ENCODE peak calls at places on chromosomes 12 and 14, in ten cellular contexts. J, U, W, I, Q, D, P, O, K and T are unnamed samples.

GRCh38 chr12:27179399-27180214 is 64.5 kb upstream of the STK38L start:
- DNase-seq in I (peak), J (no peak), K (peak), Q (no peak), U (no peak), O (peak), W (peak), D (no peak), P (peak), T (no peak)

GRCh38 chr12:122834229-122834920 is 882 bp upstream of the HIP1R start:
- DNase-seq in O (no peak), Q (peak), J (no peak), D (peak), W (peak), U (no peak), P (no peak), K (no peak), I (no peak), T (peak)

GRCh38 chr14:75578099-75578785 is at the start of gene FLVCR2:
- DNase-seq in K (peak), O (peak), J (peak), U (peak), P (no peak), Q (peak), D (peak), W (peak), I (no peak), T (peak)

GRCh38 chr14:52314521-52315354 is 626 bp downstream of the PTGER2 start:
- DNase-seq in U (peak), O (peak), K (peak), J (peak), W (peak), D (peak), Q (no peak), P (no peak), I (no peak), T (peak)

GRCh38 chr12:27237790-27238771 is 6.0 kb upstream of the STK38L start:
- DNase-seq in P (peak), Q (no peak), J (no peak), I (no peak), D (no peak), O (no peak), W (no peak), U (no peak), K (no peak), T (no peak)

GRCh38 chr12:19151298-19151697 is 21.8 kb downstream of the PLEKHA5 start:
- DNase-seq in I (no peak), U (no peak), D (no peak), Q (no peak), J (no peak), K (no peak), W (no peak), P (no peak), O (no peak), T (no peak)

GRCh38 chr12:74626397-74626796 is 88.8 kb downstream of the ATXN7L3B start:
- DNase-seq in K (no peak), Q (no peak), J (no peak), W (no peak), O (no peak), D (no peak), U (no peak), I (no peak), P (no peak), T (no peak)

GRCh38 chr12:48988030-48988649 is 10.0 kb downstream of the WNT1 start:
- DNase-seq in Q (peak), D (peak), I (no peak), O (peak), K (no peak), W (peak), J (peak), P (no peak), U (no peak), T (peak)

GRCh38 chr14:56374421-56374820 is 205.2 kb upstream of the TMEM260 start:
- DNase-seq in Q (no peak), K (no peak), W (peak), I (no peak), P (no peak), J (no peak), O (no peak), D (no peak), U (no peak), T (no peak)

GRCh38 chr14:57748279-57748678 is 117.6 kb downstream of the SLC35F4 start:
- DNase-seq in I (peak), P (no peak), J (no peak), K (no peak), O (no peak), Q (no peak), U (no peak), W (no peak), D (no peak), T (no peak)

GRCh38 chr12:56716458-56716857 is 8.6 kb downstream of the NACA start:
- DNase-seq in I (no peak), D (no peak), J (no peak), Q (no peak), W (no peak), O (no peak), P (no peak), U (no peak), K (no peak), T (no peak)

GRCh38 chr12:94012508-94013044 is 135.8 kb upstream of the PLXNC1 start:
- DNase-seq in Q (no peak), O (no peak), W (no peak), D (no peak), J (no peak), P (no peak), U (no peak), K (no peak), I (no peak), T (no peak)

GRCh38 chr14:74508292-74508731 is 14.7 kb downstream of the ISCA2 start:
- DNase-seq in Q (no peak), I (no peak), W (no peak), P (no peak), U (no peak), O (no peak), K (no peak), D (peak), J (no peak), T (no peak)

GRCh38 chr14:95433094-95433478 is 83.4 kb downstream of the SYNE3 start:
- DNase-seq in I (no peak), Q (no peak), P (no peak), D (no peak), J (no peak), O (no peak), W (no peak), U (no peak), K (no peak), T (no peak)
- TF ChIP-seq CTCF in I (peak), Q (no peak), P (no peak), D (no peak), J (peak), O (no peak), W (no peak), U (no peak), K (peak), T (no peak)

DNA sequence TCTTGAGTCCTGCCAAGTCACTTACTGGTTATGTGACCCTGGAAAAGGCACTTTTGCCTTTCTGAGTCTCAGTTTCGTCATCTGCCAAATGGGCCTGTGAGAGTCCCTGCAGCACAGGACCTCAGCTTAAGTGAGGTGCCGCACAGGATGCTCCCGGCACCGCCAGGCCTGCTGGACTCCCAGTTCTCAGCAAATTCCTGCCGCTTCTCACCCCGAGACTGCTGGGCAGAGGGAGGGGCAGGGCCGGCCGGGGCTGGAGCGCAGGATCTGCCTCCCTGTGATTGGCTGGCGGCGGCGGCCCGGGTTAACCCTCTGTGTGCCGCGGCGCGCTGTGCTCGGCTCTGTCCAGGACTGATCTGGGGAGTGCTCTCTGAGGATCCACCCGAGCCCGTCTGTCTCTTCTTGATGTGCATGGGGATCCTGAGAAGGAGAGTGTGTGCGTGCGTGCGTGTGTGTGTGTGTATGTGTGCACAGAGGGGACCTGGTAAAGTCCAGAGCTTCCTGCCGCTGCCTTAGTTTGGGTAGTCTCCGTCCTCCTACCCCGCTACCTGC is 8.6 kb downstream of the SETD1B start:
- DNase-seq in W (peak), D (peak), I (no peak), K (peak), O (peak), Q (peak), J (no peak), P (no peak), U (peak), T (no peak)
- TF ChIP-seq CTCF in W (no peak), D (peak), I (no peak), K (no peak), O (no peak), Q (peak), J (peak), P (no peak), U (no peak), T (peak)

DNA sequence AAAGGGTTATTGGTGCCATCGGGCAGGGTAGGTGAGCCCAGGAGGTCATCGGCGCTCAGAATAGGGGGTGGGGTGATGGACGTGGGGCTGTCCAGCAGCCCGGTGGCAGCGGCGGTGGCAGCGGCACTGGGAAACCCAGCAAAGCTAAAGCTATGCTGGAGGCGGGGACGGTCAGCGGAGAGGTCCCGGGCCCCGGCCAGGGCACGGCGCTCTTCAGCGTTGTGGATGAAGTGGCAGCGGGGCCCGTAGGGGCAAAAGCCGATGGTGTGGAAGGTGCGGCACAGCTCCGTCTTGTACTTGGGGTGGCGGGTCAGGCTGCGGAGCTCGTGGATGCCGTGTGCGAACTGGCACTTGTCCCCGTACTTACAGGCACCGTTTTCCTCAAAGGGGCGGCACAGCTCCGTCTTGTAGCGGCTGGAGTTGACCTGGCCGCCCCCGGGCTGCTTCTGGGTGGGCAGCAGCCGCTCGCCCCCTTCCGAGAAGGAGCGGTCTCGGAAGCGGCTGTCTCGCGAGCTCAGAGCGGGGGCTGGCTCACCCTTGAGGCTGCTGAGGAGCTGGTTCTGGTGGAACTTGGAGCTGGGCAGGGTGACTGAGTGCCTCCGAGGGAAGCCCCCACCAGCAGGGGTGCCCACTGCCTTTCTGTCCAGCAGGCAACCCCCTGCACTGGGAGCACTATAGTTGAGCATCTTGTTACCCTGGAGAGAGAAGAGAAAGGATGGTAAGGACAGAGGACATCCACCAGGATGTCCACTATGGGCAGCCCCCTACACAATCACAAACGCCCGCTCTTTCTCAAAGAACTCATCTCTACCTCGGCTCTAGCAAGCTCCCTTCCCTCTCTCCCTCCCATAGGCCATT is 2.8 kb downstream of the ZFP36L1 start:
- DNase-seq in W (peak), Q (no peak), I (no peak), K (no peak), J (no peak), D (no peak), O (no peak), P (no peak), U (no peak), T (no peak)
- TF ChIP-seq CTCF in W (no peak), Q (no peak), I (no peak), K (no peak), J (no peak), D (no peak), O (peak), P (no peak), U (no peak), T (no peak)

DNA sequence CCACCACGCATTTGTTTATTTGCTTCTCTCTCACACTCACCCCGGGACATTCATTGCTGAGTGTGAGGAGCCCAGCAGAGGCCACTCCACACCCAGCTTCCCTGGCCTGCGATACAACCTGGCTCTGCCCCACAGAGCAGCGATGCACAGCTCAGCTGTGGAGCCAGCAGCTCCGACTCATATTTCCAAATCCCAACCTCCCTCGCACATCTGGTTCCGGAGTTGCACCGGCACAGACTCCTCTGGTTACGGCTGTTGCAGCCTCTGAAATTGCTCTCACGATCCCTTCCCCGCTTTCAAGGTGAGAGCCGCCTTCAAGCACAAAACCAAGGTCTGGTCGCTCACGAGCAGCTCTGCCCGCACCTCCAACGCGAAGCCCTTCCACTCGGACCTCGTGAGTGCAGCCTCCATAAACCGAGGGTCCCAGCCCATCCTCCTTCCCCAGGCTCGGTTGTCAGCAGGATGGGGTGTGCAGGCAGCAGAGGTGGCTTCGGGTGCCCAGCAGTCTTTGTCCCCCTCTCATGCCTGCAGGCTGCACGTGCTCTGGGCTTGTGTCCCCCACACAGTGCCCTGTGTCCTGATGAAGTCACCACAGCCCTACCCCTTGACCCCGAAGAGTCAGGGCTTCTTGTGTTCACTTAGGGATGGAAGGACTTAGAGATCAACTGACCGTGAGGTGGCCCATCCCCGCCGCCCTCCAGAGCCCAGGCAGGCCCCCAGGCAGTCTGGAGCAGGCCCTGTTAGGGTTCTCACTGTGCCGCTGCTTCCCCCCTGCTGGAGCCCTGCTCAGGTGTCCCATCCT is 184.3 kb downstream of the ADGRD1 start:
- DNase-seq in J (no peak), P (no peak), U (peak), K (peak), W (peak), D (peak), O (no peak), Q (no peak), I (no peak), T (no peak)
- TF ChIP-seq CTCF in J (no peak), P (no peak), U (peak), K (no peak), W (no peak), D (no peak), O (no peak), Q (no peak), I (peak), T (no peak)

GRCh38 chr14:103504991-103505565 is 17.6 kb downstream of the CKB start:
- DNase-seq in I (no peak), K (no peak), U (peak), W (no peak), P (no peak), J (no peak), Q (no peak), D (no peak), O (no peak), T (no peak)
- TF ChIP-seq CTCF in I (no peak), K (peak), U (no peak), W (peak), P (peak), J (no peak), Q (no peak), D (peak), O (no peak), T (peak)

DNA sequence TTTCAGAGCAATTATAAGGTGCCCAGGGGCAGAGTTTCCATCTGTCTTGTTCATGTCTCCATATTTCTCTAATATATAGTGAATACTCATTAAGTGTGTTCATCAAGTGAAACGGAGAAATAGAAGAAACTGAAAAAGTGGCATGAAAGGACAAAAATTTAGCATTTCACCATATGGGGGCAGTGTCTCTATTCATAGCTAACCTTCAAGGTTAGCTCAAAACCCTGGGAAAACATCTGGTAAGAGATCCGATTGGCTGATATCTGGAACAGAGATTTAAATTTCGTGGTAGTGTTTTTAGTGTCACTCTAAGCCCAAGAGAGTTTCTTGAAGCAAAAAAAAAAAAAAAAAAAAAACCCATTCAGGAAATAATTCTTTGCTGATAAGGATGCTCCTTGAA is 367.5 kb downstream of the DAD1 start:
- DNase-seq in Q (no peak), P (no peak), U (no peak), J (no peak), K (no peak), I (no peak), O (no peak), D (no peak), W (peak), T (no peak)
- TF ChIP-seq CTCF in Q (no peak), P (peak), U (no peak), J (peak), K (peak), I (no peak), O (peak), D (peak), W (peak), T (peak)

DNA sequence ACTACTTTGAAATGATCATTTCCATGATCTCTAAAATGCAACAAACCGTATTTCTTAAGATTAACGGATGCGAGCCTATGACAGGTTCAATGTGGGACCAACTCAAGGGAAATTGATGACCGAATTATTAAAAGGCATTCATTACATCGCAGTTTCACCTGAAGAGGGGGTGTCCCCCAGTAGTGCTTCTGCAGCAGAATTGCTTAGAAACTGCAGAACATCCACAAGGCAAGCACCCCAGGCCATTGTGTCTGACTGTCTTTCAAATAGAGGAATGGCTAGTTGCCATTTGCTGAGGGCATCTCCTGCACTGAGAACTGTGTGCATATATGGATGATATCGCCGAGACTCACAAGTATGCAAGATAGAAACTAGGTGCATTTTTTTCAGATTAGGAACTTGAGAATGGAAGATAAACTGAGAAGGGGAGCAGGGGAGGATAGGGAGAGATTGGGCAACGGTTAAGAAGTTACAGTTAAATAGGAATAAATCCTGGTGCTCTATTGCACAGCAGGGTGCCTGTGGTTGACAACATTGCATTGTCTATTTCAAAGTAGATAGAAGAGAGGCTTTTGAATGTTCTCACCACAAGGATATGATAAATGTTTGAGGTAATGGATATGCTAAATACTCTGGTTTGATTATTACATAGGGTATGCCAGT is 234.3 kb upstream of the PLEKHG7 start:
- DNase-seq in P (no peak), J (no peak), Q (no peak), I (no peak), D (no peak), K (no peak), W (no peak), O (no peak), U (no peak), T (no peak)
- TF ChIP-seq CTCF in P (no peak), J (no peak), Q (no peak), I (no peak), D (no peak), K (no peak), W (no peak), O (no peak), U (no peak), T (no peak)

GRCh38 chr12:110639336-110640178 is 25.6 kb downstream of the TCTN1 start:
- DNase-seq in W (peak), U (no peak), J (no peak), P (no peak), K (peak), D (no peak), O (no peak), Q (no peak), I (no peak), T (no peak)
- TF ChIP-seq CTCF in W (no peak), U (no peak), J (no peak), P (no peak), K (no peak), D (no peak), O (no peak), Q (no peak), I (no peak), T (no peak)